ENCODE peak calls at places on chromosomes 11 and 22, in five cellular contexts. Q, I, E, B and D are unnamed samples. For H3K36me3, the result is how much of the 10 kb centered on the place peaks cover.

GRCh38 chr11:119263352-119263940 is 53.5 kb downstream of the MCAM start:
- DNase-seq in Q (no peak), I (no peak), E (no peak), B (no peak), D (no peak)

GRCh38 chr11:13376838-13377237 is 86.2 kb downstream of the BTBD10 start:
- DNase-seq in Q (no peak), I (no peak), E (no peak), B (no peak), D (no peak)

GRCh38 chr11:46726206-46726862 is 7.3 kb downstream of the F2 start:
- DNase-seq in Q (no peak), I (no peak), E (no peak), B (no peak), D (no peak)

GRCh38 chr22:46219650-46220049 is 30.4 kb downstream of the CDPF1 start:
- DNase-seq in Q (no peak), I (no peak), E (no peak), B (peak), D (no peak)

GRCh38 chr11:94885133-94885532 is 88.2 kb downstream of the CWC15 start:
- DNase-seq in Q (no peak), I (no peak), E (no peak), B (no peak), D (no peak)

GRCh38 chr11:127056338-127056971 is 55.9 kb upstream of the KIRREL3 start:
- DNase-seq in Q (no peak), I (no peak), E (no peak), B (no peak), D (no peak)

GRCh38 chr11:114375052-114375451 is 25.3 kb downstream of the C11orf71 start:
- DNase-seq in Q (no peak), I (no peak), E (no peak), B (no peak), D (no peak)

GRCh38 chr11:44304091-44305084 is 5.6 kb downstream of the ALX4 start:
- DNase-seq in Q (no peak), I (no peak), E (no peak), B (no peak), D (no peak)

GRCh38 chr11:106304274-106304673 is 226.8 kb downstream of the AASDHPPT start:
- DNase-seq in Q (no peak), I (no peak), E (no peak), B (no peak), D (no peak)

GRCh38 chr22:41939981-41940852 is 6.7 kb downstream of the CENPM start:
- DNase-seq in Q (peak), I (no peak), E (no peak), B (no peak), D (no peak)

GRCh38 chr11:68812526-68812925 is 29.2 kb downstream of the CPT1A start:
- DNase-seq in Q (no peak), I (no peak), E (no peak), B (peak), D (no peak)

GRCh38 chr11:34208266-34209135 is 103.1 kb downstream of the NAT10 start:
- DNase-seq in Q (no peak), I (no peak), E (no peak), B (no peak), D (no peak)

GRCh38 chr22:26168199-26168915 is 905 bp upstream of the SEZ6L start:
- DNase-seq in Q (no peak), I (no peak), E (no peak), B (no peak), D (no peak)

GRCh38 chr11:116465056-116465455 is 307.7 kb downstream of the BUD13 start:
- DNase-seq in Q (no peak), I (no peak), E (no peak), B (no peak), D (no peak)

GRCh38 chr22:26559961-26560575 is 29.9 kb downstream of the TPST2 start:
- DNase-seq in Q (no peak), I (peak), E (no peak), B (no peak), D (no peak)

GRCh38 chr11:3014314-3014938 is 22.3 kb upstream of the NAP1L4 start:
- DNase-seq in Q (peak), I (no peak), E (no peak), B (no peak), D (no peak)

GRCh38 chr11:128653828-128654231 is 40.0 kb upstream of the FLI1 start:
- DNase-seq in Q (no peak), I (peak), E (peak), B (peak), D (no peak)

GRCh38 chr22:30301995-30302809 is 12.9 kb upstream of the CASTOR1 start:
- DNase-seq in Q (peak), I (no peak), E (no peak), B (no peak), D (peak)

GRCh38 chr11:7498193-7498592 is 12.9 kb downstream of the OLFML1 start:
- DNase-seq in Q (no peak), I (no peak), E (no peak), B (no peak), D (no peak)

GRCh38 chr22:39800790-39801540 is 92.6 kb downstream of the ENTHD1 start:
- DNase-seq in Q (no peak), I (no peak), E (no peak), B (no peak), D (no peak)

GRCh38 chr11:62921573-62922188 is 518 bp upstream of the CHRM1 start:
- DNase-seq in Q (no peak), I (peak), E (no peak), B (no peak), D (no peak)

GRCh38 chr11:13216019-13217006 is 61.3 kb upstream of the BMAL1 start:
- DNase-seq in Q (no peak), I (no peak), E (no peak), B (no peak), D (no peak)

GRCh38 chr11:57237204-57237681 is at the start of gene APLNR:
- DNase-seq in Q (no peak), I (no peak), E (no peak), B (no peak), D (no peak)

GRCh38 chr11:130131957-130132850 is 27.4 kb upstream of the ST14 start:
- DNase-seq in Q (no peak), I (peak), E (peak), B (no peak), D (no peak)

GRCh38 chr11:130129922-130130321 is 29.7 kb upstream of the ST14 start:
- DNase-seq in Q (no peak), I (no peak), E (no peak), B (no peak), D (no peak)

GRCh38 chr11:130137999-130138398 is 21.6 kb upstream of the ST14 start:
- DNase-seq in Q (no peak), I (no peak), E (no peak), B (no peak), D (no peak)

GRCh38 chr11:130136107-130136506 is 23.5 kb upstream of the ST14 start:
- DNase-seq in Q (no peak), I (no peak), E (no peak), B (no peak), D (no peak)

GRCh38 chr11:130133716-130134115 is 25.9 kb upstream of the ST14 start:
- DNase-seq in Q (no peak), I (no peak), E (no peak), B (no peak), D (no peak)
- H3K36me3 ChIP-seq in Q (half or more), I (under half), E (half or more), B (half or more), D (under half)

DNA sequence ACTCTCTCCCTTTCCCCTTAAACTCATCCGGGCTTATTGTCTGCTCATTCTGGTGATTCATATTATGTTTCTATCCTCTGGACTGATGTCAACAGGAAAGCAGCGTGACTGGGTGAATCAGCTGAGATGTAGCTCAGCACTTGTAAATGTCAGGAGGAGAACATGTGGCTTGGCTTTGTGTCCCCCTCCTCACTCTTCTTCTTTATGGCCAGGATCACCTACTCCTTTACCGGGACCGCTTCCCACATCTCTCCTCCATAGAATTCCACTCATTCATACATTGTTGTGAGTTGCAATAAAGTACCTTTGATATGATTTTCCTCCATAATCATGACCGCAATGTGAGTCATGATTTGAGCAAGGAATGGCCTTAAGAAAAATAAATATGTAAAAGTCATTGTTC is 15.8 kb upstream of the SYN3 start:
- DNase-seq in Q (no peak), I (no peak), E (no peak), B (no peak), D (no peak)
- TF ChIP-seq POLR2A in Q (no peak), I (no peak), E (no peak), B (no peak), D (no peak)

GRCh38 chr11:73912045-73912444 is 35.2 kb downstream of the PAAF1 start:
- DNase-seq in Q (no peak), I (no peak), E (no peak), B (no peak), D (no peak)
- H3K36me3 ChIP-seq in Q (under half), I (under half), E (half or more), B (half or more), D (under half)

DNA sequence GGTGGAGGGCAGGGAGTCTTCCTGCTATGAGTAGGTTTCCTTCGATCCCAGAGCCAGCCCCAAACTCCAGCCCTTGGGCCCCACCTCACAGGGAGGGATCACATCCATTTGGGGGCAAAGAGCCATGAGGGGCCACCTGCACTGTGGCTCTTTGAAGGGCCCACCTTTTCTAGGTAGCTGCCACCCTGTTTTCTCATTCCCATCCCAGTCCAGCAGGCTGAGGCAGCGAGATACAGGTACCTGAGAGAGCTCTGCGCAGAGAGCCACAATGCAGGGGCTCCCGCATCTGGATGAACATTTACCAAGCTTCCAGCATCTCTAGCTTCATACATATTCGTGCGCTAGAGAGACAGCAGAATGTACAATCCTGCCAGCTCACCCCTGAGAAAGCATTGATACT is 16.3 kb downstream of the FXYD6 start:
- DNase-seq in Q (no peak), I (no peak), E (no peak), B (no peak), D (peak)
- TF ChIP-seq POLR2A in Q (no peak), I (no peak), E (no peak), B (no peak), D (no peak)

DNA sequence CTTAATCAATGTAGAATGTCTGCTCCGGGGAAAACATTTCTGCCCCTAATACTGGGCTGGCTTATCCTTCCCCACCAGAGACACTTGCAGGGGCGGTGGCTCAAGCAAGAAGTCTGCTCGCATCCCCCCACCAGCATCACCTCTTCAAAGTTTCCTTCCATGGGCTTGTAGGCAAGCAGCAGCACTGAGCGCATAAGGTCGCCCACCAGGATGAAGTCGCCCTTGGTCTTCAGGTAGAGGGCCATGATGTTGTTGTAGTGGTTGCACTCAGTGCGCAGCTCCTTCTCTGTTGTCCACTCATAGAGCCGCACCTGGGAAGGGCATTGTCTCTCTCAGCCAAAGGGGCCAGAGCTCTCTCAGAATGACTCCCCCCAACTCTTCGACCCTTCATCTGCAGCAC is 8.6 kb upstream of the VWCE start:
- DNase-seq in Q (no peak), I (no peak), E (no peak), B (no peak), D (no peak)
- H3K36me3 ChIP-seq in Q (half or more), I (under half), E (half or more), B (half or more), D (under half)

GRCh38 chr22:28208797-28209196 is 289.7 kb upstream of the PITPNB start:
- DNase-seq in Q (no peak), I (no peak), E (no peak), B (no peak), D (no peak)
- TF ChIP-seq POLR2A in Q (no peak), I (no peak), E (no peak), B (no peak), D (no peak)

GRCh38 chr11:22359295-22359694 is 21.1 kb downstream of the SLC17A6 start:
- DNase-seq in Q (no peak), I (no peak), E (no peak), B (no peak), D (no peak)
- H3K36me3 ChIP-seq in Q (under half), I (under half), E (under half), B (under half), D (under half)

DNA sequence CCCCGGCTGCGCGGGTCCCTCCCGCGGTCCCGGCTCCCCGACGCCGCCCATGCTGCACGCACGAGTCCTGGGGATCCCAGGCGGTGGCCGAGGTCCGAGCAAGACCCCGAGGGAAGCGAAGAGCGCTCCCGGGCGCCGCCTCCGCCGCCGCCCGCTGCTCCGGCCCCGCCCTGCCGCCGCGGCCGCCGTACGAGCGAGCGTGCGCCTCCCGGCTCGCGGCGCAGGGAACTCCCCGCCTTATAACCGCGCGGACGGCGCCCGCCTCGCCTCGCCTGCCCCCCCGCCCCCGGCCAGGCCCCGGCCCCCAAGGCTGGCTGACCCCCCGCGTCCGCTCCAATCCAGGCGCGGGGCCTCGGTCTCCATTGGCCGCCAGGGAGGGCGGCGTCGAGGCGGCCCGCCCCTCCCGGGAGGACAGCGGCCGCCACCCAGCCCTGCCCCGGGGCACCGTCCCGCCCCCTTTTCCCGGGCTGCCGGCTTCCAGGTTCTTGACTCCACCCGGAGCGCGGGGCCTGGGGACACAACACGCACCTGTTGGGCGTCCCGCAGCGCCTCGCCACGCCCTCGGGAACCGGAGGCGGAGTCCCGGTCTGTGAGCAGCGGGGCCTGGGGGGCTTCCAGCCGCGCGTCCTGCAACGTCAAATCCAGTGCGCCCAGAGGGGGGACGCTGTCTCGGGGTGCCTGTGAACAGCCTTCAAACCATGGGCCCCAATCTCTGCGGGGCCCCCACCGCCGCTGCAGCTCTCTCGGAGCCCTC is at the start of gene FADS3:
- DNase-seq in Q (peak), I (peak), E (peak), B (peak), D (peak)
- TF ChIP-seq POLR2A in Q (no peak), I (peak), E (peak), B (no peak), D (peak)

GRCh38 chr11:18408558-18409242 is 3.4 kb upstream of the LDHC start:
- DNase-seq in Q (no peak), I (no peak), E (no peak), B (no peak), D (no peak)

GRCh38 chr11:18404062-18404461 is 8.1 kb upstream of the LDHC start:
- DNase-seq in Q (no peak), I (no peak), E (no peak), B (no peak), D (no peak)
- H3K36me3 ChIP-seq in Q (half or more), I (under half), E (half or more), B (half or more), D (under half)